ENCODE peak calls at places on chromosome 15, in four cellular contexts. G is stimulated activated CD8-positive, alpha-beta memory T cell treated with anti-CD3 and anti-CD28 coated beads, Interleukin-4, amount 100 ng/mL, for 24 hours; V is HAP-1; O is mucosa of descending colon. K is an unnamed sample.

GRCh38 chr15:97522362-97522761 is 438.1 kb upstream of the ARRDC4 start:
- DNase-seq in G (no peak), V (no peak), O (no peak), K (no peak)

GRCh38 chr15:100713163-100713867 is 110.9 kb downstream of the ASB7 start:
- DNase-seq in G (no peak), V (no peak), O (no peak), K (no peak)

GRCh38 chr15:61582092-61582491 is 353.0 kb upstream of the RORA start:
- DNase-seq in G (no peak), V (no peak), O (no peak), K (no peak)

GRCh38 chr15:58241872-58242271 is 103.7 kb downstream of the AQP9 start:
- DNase-seq in G (no peak), V (no peak), O (no peak), K (no peak)

GRCh38 chr15:41605566-41605965 is 46.6 kb downstream of the TYRO3 start:
- DNase-seq in G (no peak), V (no peak), O (no peak), K (no peak)

GRCh38 chr15:49847937-49848823 is 227.3 kb downstream of the DTWD1 start:
- DNase-seq in G (no peak), V (no peak), O (no peak), K (no peak)

GRCh38 chr15:57606816-57607215 is 15.1 kb downstream of the MYZAP start:
- DNase-seq in G (no peak), V (no peak), O (no peak), K (no peak)

GRCh38 chr15:20351448-20351961 is 190.1 kb downstream of the GOLGA6L6 start:
- DNase-seq in G (no peak), V (no peak), O (peak; percentile 29), K (no peak)

GRCh38 chr15:93973287-93973686 is 258.1 kb upstream of the MCTP2 start:
- DNase-seq in G (no peak), V (no peak), O (no peak), K (no peak)

GRCh38 chr15:79682285-79682684 is 214.5 kb downstream of the MTHFS start:
- DNase-seq in G (no peak), V (no peak), O (no peak), K (no peak)

GRCh38 chr15:41337631-41338522 is 5.2 kb downstream of the NUSAP1 start:
- DNase-seq in G (no peak), V (no peak), O (no peak), K (no peak)

GRCh38 chr15:64521726-64522164 is 61.4 kb downstream of the ZNF609 start:
- DNase-seq in G (no peak), V (peak; percentile 99), O (no peak), K (peak; percentile 44)

GRCh38 chr15:87045741-87046140 is 966.1 kb downstream of the AGBL1 start:
- DNase-seq in G (no peak), V (no peak), O (no peak), K (no peak)

GRCh38 chr15:31339558-31339895 is 12.9 kb downstream of the KLF13 start:
- DNase-seq in G (no peak), V (no peak), O (no peak), K (no peak)

GRCh38 chr15:33154366-33155166 is 39.9 kb downstream of the FMN1 start:
- DNase-seq in G (no peak), V (no peak), O (no peak), K (no peak)

GRCh38 chr15:77579498-77580188 is 53.1 kb downstream of the LINGO1 start:
- DNase-seq in G (no peak), V (no peak), O (no peak), K (no peak)

GRCh38 chr15:43483306-43484128 is 9.4 kb downstream of the TP53BP1 start:
- DNase-seq in G (no peak), V (peak; percentile 23), O (no peak), K (no peak)

GRCh38 chr15:101608182-101608581 is 44.0 kb downstream of the TM2D3 start:
- DNase-seq in G (no peak), V (no peak), O (no peak), K (no peak)

GRCh38 chr15:69393831-69394491 is 20.2 kb upstream of the KIF23 start:
- DNase-seq in G (no peak), V (no peak), O (no peak), K (no peak)

GRCh38 chr15:78211189-78211921 is 23.0 kb downstream of the ACSBG1 start:
- DNase-seq in G (no peak), V (no peak), O (no peak), K (no peak)

GRCh38 chr15:27134481-27134880 is 163.5 kb downstream of the GABRG3 start:
- DNase-seq in G (no peak), V (no peak), O (no peak), K (no peak)

GRCh38 chr15:29090617-29091466 is 178.8 kb downstream of the NSMCE3 start:
- DNase-seq in G (peak; percentile 28), V (no peak), O (no peak), K (no peak)

GRCh38 chr15:87826119-87826730 is 430.3 kb downstream of the NTRK3 start:
- DNase-seq in G (no peak), V (no peak), O (no peak), K (peak; percentile 62)

GRCh38 chr15:71626596-71627088 is 183.7 kb upstream of the NR2E3 start:
- DNase-seq in G (no peak), V (no peak), O (no peak), K (no peak)

GRCh38 chr15:53759333-53759975 is at the start of gene WDR72:
- DNase-seq in G (no peak), V (no peak), O (peak; percentile 45), K (peak; percentile 11)

GRCh38 chr15:65184305-65184943 is 718 bp downstream of the CLPX start:
- DNase-seq in G (peak; percentile 6), V (peak; percentile 79), O (peak; percentile 76), K (peak; percentile 51)

GRCh38 chr15:74397239-74398068 is 30.0 kb upstream of the CYP11A1 start:
- DNase-seq in G (no peak), V (no peak), O (no peak), K (no peak)

GRCh38 chr15:70474367-70474681 is 289.0 kb downstream of the UACA start:
- DNase-seq in G (no peak), V (no peak), O (no peak), K (no peak)

GRCh38 chr15:60390931-60391501 is 6.8 kb downstream of the ANXA2 start:
- DNase-seq in G (no peak), V (peak; percentile 92), O (peak; percentile 50), K (peak; percentile 80)

GRCh38 chr15:33145447-33145846 is 49.1 kb downstream of the FMN1 start:
- DNase-seq in G (no peak), V (no peak), O (no peak), K (no peak)

GRCh38 chr15:70936326-70936725 is 43.7 kb downstream of the LRRC49 start:
- DNase-seq in G (no peak), V (peak; percentile 75), O (no peak), K (no peak)

GRCh38 chr15:81466741-81467140 is 92.7 kb upstream of the TMC3 start:
- DNase-seq in G (no peak), V (no peak), O (no peak), K (no peak)

GRCh38 chr15:101187820-101188516 is 63.9 kb downstream of the CHSY1 start:
- DNase-seq in G (no peak), V (no peak), O (no peak), K (no peak)

GRCh38 chr15:31905054-31905453 is 125.3 kb upstream of the CHRNA7 start:
- DNase-seq in G (no peak), V (no peak), O (peak; percentile 86), K (no peak)

GRCh38 chr15:91928676-91929075 is 75.2 kb downstream of the SLCO3A1 start:
- DNase-seq in G (no peak), V (no peak), O (no peak), K (no peak)

GRCh38 chr15:77804210-77804609 is 171.5 kb upstream of the LINGO1 start:
- DNase-seq in G (no peak), V (no peak), O (no peak), K (no peak)

GRCh38 chr15:95019907-95020306 is 788.5 kb downstream of the MCTP2 start:
- DNase-seq in G (no peak), V (no peak), O (no peak), K (no peak)

K was measured in NT2/D1.